ENCODE peak calls at places on chromosomes 2 and 18, in eight cellular contexts. N is upper lobe of left lung; G is fibroblast of pulmonary artery; S is A549; D is activated CD4-positive, alpha-beta T cell treated with anti-CD3 and anti-CD28 coated beads, Interleukin-2, amount 50 U/mL, for 1 hour; U is HEK293T; L is GF-D8; V is stomach. W is an unnamed sample.

GRCh38 chr2:14255135-14255820 is 377.2 kb upstream of the LRATD1 start:
- DNase-seq in N (peak), G (no peak), S (peak), D (no peak), U (peak), L (no peak), V (no peak), W (no peak)

GRCh38 chr2:100611079-100612029 is 48.6 kb downstream of the PDCL3 start:
- DNase-seq in N (no peak), G (no peak), S (no peak), D (no peak), U (no peak), L (no peak), V (no peak), W (no peak)

GRCh38 chr18:6487968-6488367 is 73.3 kb upstream of the L3MBTL4 start:
- DNase-seq in N (no peak), G (no peak), S (no peak), D (no peak), U (no peak), L (no peak), V (no peak), W (no peak)

GRCh38 chr2:240353086-240353798 is 82.2 kb upstream of the GPC1 start:
- DNase-seq in N (peak), G (no peak), S (no peak), D (no peak), U (no peak), L (no peak), V (no peak), W (no peak)

GRCh38 chr2:26692814-26693286 is 328 bp downstream of the KCNK3 start:
- DNase-seq in N (peak), G (peak), S (peak), D (no peak), U (peak), L (no peak), V (no peak), W (no peak)

GRCh38 chr18:7733642-7734041 is 166.5 kb downstream of the PTPRM start:
- DNase-seq in N (peak), G (no peak), S (peak), D (no peak), U (no peak), L (no peak), V (no peak), W (no peak)

GRCh38 chr2:162174778-162175177 is 22.7 kb upstream of the GCG start:
- DNase-seq in N (no peak), G (peak), S (no peak), D (no peak), U (no peak), L (no peak), V (no peak), W (no peak)

GRCh38 chr2:46653539-46653938 is 174.2 kb downstream of the TMEM247 start:
- DNase-seq in N (no peak), G (peak), S (no peak), D (no peak), U (no peak), L (no peak), V (no peak), W (no peak)

GRCh38 chr2:24077535-24077877 is 1.4 kb upstream of the SF3B6 start:
- DNase-seq in N (no peak), G (peak), S (no peak), D (no peak), U (no peak), L (no peak), V (no peak), W (no peak)

GRCh38 chr18:79914614-79915160 is 36.8 kb downstream of the SLC66A2 start:
- DNase-seq in N (peak), G (no peak), S (no peak), D (no peak), U (no peak), L (no peak), V (peak), W (no peak)

GRCh38 chr18:46322941-46323340 is 218.8 kb downstream of the HAUS1 start:
- DNase-seq in N (no peak), G (no peak), S (no peak), D (no peak), U (no peak), L (no peak), V (no peak), W (no peak)